ENCODE peak calls at places on chromosome 11, in five cellular contexts. N is bronchial epithelial cell, H is cardiac muscle cell, B is psoas muscle, F is HFF-Myc. S is an unnamed sample.

GRCh38 chr11:46338988-46339666 is 8.1 kb upstream of the DGKZ start:
- DNase-seq in H (peak), B (peak), F (no peak), N (no peak), S (no peak)

GRCh38 chr11:71948314-71949027 is 19.6 kb downstream of the RNF121 start:
- DNase-seq in N (no peak), H (no peak), F (no peak), B (no peak), S (no peak)

GRCh38 chr11:76903325-76903724 is 42.6 kb downstream of the ACER3 start:
- DNase-seq in B (no peak), N (peak), H (no peak), F (no peak), S (no peak)

GRCh38 chr11:133386262-133386661 is 146.0 kb downstream of the OPCML start:
- DNase-seq in F (no peak), B (no peak), N (no peak), H (no peak), S (no peak)

GRCh38 chr11:86182976-86183584 is 61.5 kb upstream of the EED start:
- DNase-seq in F (no peak), H (no peak), N (peak), B (no peak), S (no peak)

GRCh38 chr11:27291302-27291889 is 71.6 kb downstream of the CCDC34 start:
- DNase-seq in B (no peak), H (no peak), F (no peak), N (peak), S (peak)

GRCh38 chr11:35619754-35620640 is 1.7 kb downstream of the FJX1 start:
- DNase-seq in N (peak), H (peak), B (peak), F (no peak), S (no peak)

GRCh38 chr11:79708319-79708928 is 267.6 kb upstream of the TENM4 start:
- DNase-seq in F (peak), N (peak), B (no peak), H (peak), S (peak)

GRCh38 chr11:119890466-119890865 is 161.5 kb upstream of the NECTIN1 start:
- DNase-seq in N (no peak), B (no peak), F (no peak), H (no peak), S (no peak)

GRCh38 chr11:16184588-16184987 is 171.8 kb downstream of the SOX6 start:
- DNase-seq in F (peak), H (no peak), B (no peak), N (peak), S (peak)

GRCh38 chr11:73215191-73216134 is 2.6 kb upstream of the P2RY2 start:
- DNase-seq in B (no peak), F (no peak), H (no peak), N (peak), S (no peak)

GRCh38 chr11:17263803-17264202 is 12.7 kb upstream of the NUCB2 start:
- DNase-seq in H (no peak), B (no peak), N (peak), F (no peak), S (peak)

GRCh38 chr11:61152816-61153592 is 8.2 kb downstream of the VPS37C start:
- DNase-seq in F (no peak), B (no peak), H (no peak), N (peak), S (peak)

GRCh38 chr11:118868659-118869058 is 15.0 kb upstream of the CXCR5 start:
- DNase-seq in N (no peak), F (no peak), B (no peak), H (no peak), S (no peak)

GRCh38 chr11:27722117-27722844 is 22.0 kb upstream of the BDNF start:
- DNase-seq in N (peak), B (no peak), H (peak), F (no peak), S (peak)

GRCh38 chr11:105790841-105791240 is 181.0 kb downstream of the GRIA4 start:
- DNase-seq in B (no peak), H (no peak), F (no peak), N (no peak), S (no peak)

GRCh38 chr11:71396548-71397123 is 51.6 kb downstream of the DHCR7 start:
- DNase-seq in H (no peak), B (no peak), N (no peak), F (no peak), S (no peak)

GRCh38 chr11:133082851-133083488 is 449.3 kb downstream of the OPCML start:
- DNase-seq in H (peak), B (peak), F (no peak), N (no peak), S (peak)

GRCh38 chr11:84890706-84891105 is 736.4 kb downstream of the DLG2 start:
- DNase-seq in H (peak), F (no peak), B (no peak), N (no peak), S (peak)

GRCh38 chr11:76859708-76860233 is 947 bp upstream of the ACER3 start:
- DNase-seq in H (no peak), N (no peak), B (no peak), F (no peak), S (no peak)

GRCh38 chr11:1256257-1257045 is 33.6 kb downstream of the MUC5B start:
- DNase-seq in B (no peak), F (no peak), N (no peak), H (no peak), S (no peak)

GRCh38 chr11:65496304-65497140 is 2.3 kb upstream of the MALAT1 start:
- DNase-seq in H (no peak), B (no peak), N (no peak), F (peak), S (peak)

GRCh38 chr11:66478823-66479740 is 1.2 kb upstream of the DPP3 start:
- DNase-seq in H (peak), F (no peak), N (peak), B (peak), S (peak)

GRCh38 chr11:69912911-69913451 is 93.8 kb upstream of the FGF3 start:
- DNase-seq in N (peak), B (no peak), H (no peak), F (no peak), S (peak)

GRCh38 chr11:34565417-34566208 is 52.0 kb upstream of the ELF5 start:
- DNase-seq in H (no peak), N (no peak), F (no peak), B (no peak), S (no peak)

GRCh38 chr11:127105578-127105977 is 105.0 kb upstream of the KIRREL3 start:
- DNase-seq in F (no peak), B (no peak), N (no peak), H (no peak), S (no peak)
- H3K4me3 ChIP-seq in F (no peak), B (no peak), N (no peak), H (no peak), S (no peak)

DNA sequence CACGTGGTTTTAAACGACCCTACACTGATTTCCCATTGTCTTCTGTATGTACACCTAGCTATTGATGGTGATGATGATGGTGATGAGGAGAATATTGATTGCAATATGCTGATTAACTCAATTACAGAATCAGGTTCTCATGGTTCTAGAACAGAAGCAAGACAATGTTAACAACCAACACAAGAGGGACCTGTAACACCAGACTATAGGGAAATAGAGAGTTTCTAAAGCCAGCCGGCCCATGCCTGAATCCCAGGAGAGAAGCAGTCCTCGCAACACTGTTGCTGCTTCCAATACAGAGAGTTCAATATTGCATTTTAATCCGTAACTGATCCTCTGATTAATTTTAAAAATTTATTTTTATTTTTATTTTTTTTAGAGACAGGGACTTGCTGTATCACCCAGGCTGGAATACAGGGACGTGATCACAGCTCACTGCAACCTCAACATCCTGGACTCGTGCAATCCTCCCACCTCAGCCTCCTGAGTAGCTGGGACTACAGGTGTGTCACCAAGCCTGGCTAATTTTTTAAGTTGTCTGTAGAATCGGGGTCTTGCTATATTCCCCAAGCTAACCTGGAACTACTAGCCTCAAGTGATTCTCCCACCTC is 22.2 kb upstream of the UBASH3B start:
- DNase-seq in H (peak), N (peak), F (no peak), B (no peak), S (peak)
- TF ChIP-seq CTCF in H (peak), N (peak), F (peak), B (peak), S (peak)

GRCh38 chr11:57484141-57484710 is 23.9 kb downstream of the RTN4RL2 start:
- DNase-seq in N (no peak), H (no peak), F (no peak), B (no peak), S (no peak)

GRCh38 chr11:57483570-57483934 is 23.2 kb downstream of the RTN4RL2 start:
- DNase-seq in F (no peak), B (no peak), H (no peak), N (no peak), S (no peak)

GRCh38 chr11:57481315-57481714 is 21.0 kb downstream of the RTN4RL2 start:
- DNase-seq in B (no peak), H (no peak), F (no peak), N (no peak), S (no peak)

GRCh38 chr11:57481915-57482781 is 21.8 kb downstream of the RTN4RL2 start:
- DNase-seq in F (no peak), N (no peak), B (no peak), H (no peak), S (no peak)

GRCh38 chr11:57482782-57483569 is 22.6 kb downstream of the RTN4RL2 start:
- DNase-seq in H (peak), B (peak), N (no peak), F (no peak), S (peak)
- H3K4me3 ChIP-seq in H (peak), B (peak), N (peak), F (peak), S (peak)

GRCh38 chr11:11898648-11899047 is 56.9 kb downstream of the USP47 start:
- DNase-seq in H (no peak), F (no peak), N (peak), B (no peak), S (no peak)

GRCh38 chr11:11895672-11896071 is 53.9 kb downstream of the USP47 start:
- DNase-seq in F (no peak), N (peak), B (no peak), H (no peak), S (peak)

GRCh38 chr11:11894486-11894885 is 52.7 kb downstream of the USP47 start:
- DNase-seq in H (no peak), N (no peak), B (no peak), F (no peak), S (no peak)

GRCh38 chr11:11901917-11902316 is 60.1 kb downstream of the USP47 start:
- DNase-seq in B (no peak), N (no peak), F (no peak), H (no peak), S (no peak)

GRCh38 chr11:11899401-11899800 is 57.6 kb downstream of the USP47 start:
- DNase-seq in H (no peak), F (no peak), B (no peak), N (no peak), S (no peak)
- TF ChIP-seq CTCF in H (no peak), F (no peak), B (no peak), N (no peak), S (peak)

DNA sequence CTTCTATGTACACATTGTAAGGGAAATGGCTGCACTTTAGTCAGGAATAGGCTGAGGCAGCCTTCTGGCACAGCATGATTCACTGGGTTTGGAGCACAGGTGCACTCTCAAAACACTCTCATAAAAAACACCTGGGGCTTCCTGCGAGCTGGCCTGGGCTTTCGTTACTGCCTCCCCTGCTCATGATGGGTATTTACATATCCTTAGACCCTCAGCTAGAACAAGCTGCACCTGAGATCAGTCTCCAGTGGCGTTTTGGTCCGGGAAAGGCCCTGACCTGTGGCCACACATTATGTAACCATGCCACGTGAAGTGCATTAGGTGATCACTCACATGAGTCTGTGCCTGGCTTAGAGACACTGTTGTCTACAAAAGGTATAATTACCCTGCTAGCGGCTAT is 321.7 kb downstream of the TMEM135 start:
- DNase-seq in F (no peak), B (no peak), H (no peak), N (no peak), S (no peak)
- H3K4me3 ChIP-seq in F (no peak), B (no peak), H (no peak), N (no peak), S (no peak)

GRCh38 chr11:125201525-125202121 is 37.1 kb downstream of the PKNOX2 start:
- DNase-seq in B (peak), N (peak), H (no peak), F (no peak), S (no peak)
- TF ChIP-seq CTCF in B (no peak), N (no peak), H (no peak), F (no peak), S (no peak)

GRCh38 chr11:108498816-108499408 is 728 bp upstream of the POGLUT3 start:
- DNase-seq in H (no peak), F (no peak), N (no peak), B (peak), S (no peak)

GRCh38 chr11:108497317-108498045 is 703 bp downstream of the POGLUT3 start:
- DNase-seq in N (peak), B (peak), H (peak), F (peak), S (peak)

GRCh38 chr11:108498046-108498815 is at the start of gene POGLUT3:
- DNase-seq in B (peak), H (peak), F (no peak), N (no peak), S (peak)

GRCh38 chr11:108494182-108494581 is 4.0 kb downstream of the POGLUT3 start:
- DNase-seq in B (no peak), F (no peak), H (no peak), N (no peak), S (no peak)

GRCh38 chr11:108496643-108497256 is 1.4 kb downstream of the POGLUT3 start:
- DNase-seq in F (no peak), N (no peak), H (no peak), B (no peak), S (peak)
- H3K4me3 ChIP-seq in F (peak), N (no peak), H (no peak), B (peak), S (peak)

DNA sequence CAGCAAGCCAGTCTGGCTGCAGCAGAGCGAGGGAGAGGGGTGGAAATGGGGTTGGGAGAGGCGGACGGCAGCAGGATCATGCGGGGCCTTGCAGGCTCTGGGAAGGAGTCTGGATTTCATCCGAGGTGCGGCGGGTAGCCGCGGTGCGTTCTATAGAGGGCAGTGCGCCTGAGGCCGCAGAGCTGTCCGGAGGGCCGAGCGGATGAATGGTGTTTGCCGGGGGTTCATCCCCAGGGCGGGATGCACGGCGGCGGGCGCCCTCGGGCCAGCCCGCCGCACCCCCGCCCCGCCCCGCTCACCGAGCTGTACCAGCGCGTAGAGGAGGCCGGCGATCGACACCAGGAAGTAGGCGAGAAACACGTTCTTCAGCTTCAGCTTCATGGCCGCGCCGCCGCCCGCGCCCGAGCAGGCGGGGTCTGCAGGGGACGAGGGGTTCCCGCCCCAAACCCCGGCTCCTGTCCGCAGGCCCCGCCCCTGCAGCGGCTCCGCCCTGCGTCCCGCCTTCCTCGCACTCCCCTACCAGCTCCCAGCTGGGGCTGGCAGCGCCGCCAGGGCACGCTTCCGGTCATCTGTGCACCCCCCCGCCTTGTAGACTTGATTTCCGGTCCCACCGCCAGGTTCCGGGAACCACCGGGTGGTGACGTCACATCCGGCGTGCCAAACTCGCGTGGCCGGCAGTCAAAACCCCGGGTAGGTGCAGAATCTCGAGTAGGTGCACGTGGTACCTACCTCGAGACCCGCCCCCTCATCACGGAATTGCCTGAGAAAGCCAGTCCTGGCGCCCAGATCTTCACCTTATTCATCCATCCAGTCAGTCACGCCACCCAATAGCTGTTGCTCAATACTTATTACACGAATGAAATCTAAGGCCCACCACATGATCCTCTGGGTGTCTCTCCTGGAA is at the start of gene B3GAT3:
- DNase-seq in B (peak), H (peak), N (peak), F (peak), S (peak)
- TF ChIP-seq CTCF in B (no peak), H (no peak), N (no peak), F (no peak), S (no peak)

S was measured in fibroblast of mammary gland.